ENCODE peak calls at places on chromosomes 6 and 20, in five cellular contexts. V is activated CD4-positive, CD25-positive, alpha-beta regulatory T cell; M is body of pancreas; S is LoVo; I is GM13976. R is an unnamed sample.

GRCh38 chr6:156634971-156635371 is 142.2 kb upstream of the ARID1B start:
- DNase-seq in M (no peak), I (no peak), S (no peak), V (no peak), R (no peak)

GRCh38 chr6:140586426-140587061 is 1212.1 kb upstream of the CITED2 start:
- DNase-seq in I (peak; percentile 8), M (no peak), V (no peak), S (no peak), R (no peak)

GRCh38 chr6:91098006-91098405 is 511.1 kb upstream of the MAP3K7 start:
- DNase-seq in M (no peak), V (no peak), I (no peak), S (no peak), R (no peak)

GRCh38 chr20:2800590-2801458 is at the start of gene CPXM1:
- DNase-seq in S (no peak), M (no peak), V (no peak), I (peak; percentile 62), R (no peak)

GRCh38 chr20:2365091-2365490 is 15.6 kb upstream of the TGM6 start:
- DNase-seq in M (no peak), I (no peak), V (no peak), S (no peak), R (no peak)

GRCh38 chr6:169587992-169588391 is 113.8 kb downstream of the WDR27 start:
- DNase-seq in M (no peak), V (no peak), I (no peak), S (no peak), R (no peak)

GRCh38 chr6:42434237-42434636 is 17.5 kb downstream of the TRERF1 start:
- DNase-seq in M (no peak), S (no peak), I (no peak), V (no peak), R (no peak)

GRCh38 chr6:87702589-87702945 is 534 bp upstream of the AKIRIN2 start:
- DNase-seq in I (no peak), S (peak; percentile 48), M (no peak), V (no peak), R (no peak)

GRCh38 chr6:100099189-100100074 is 105.4 kb upstream of the MCHR2 start:
- DNase-seq in M (no peak), S (peak; percentile 52), V (no peak), I (peak; percentile 28), R (no peak)